ENCODE peak calls at places on chromosomes 4 and X, in eight cellular contexts. H is suprapubic skin; L is CD4-positive, alpha-beta T cell; U is cardiac muscle cell; R is cardiac fibroblast; B is endodermal cell; O is AG04449; P is natural killer cell. Z is an unnamed sample.

GRCh38 chrX:55546956-55547355 is 57.3 kb upstream of the USP51 start:
- DNase-seq in H (no peak), L (no peak), U (peak; percentile 19), R (peak; percentile 11), B (no peak), O (no peak), P (no peak), Z (no peak)

GRCh38 chr4:5738061-5738460 is 27.1 kb downstream of the EVC start:
- DNase-seq in H (no peak), L (no peak), U (no peak), R (no peak), B (no peak), O (no peak), P (no peak), Z (no peak)

GRCh38 chrX:40096395-40097091 is 1.2 kb downstream of the BCOR start:
- DNase-seq in H (no peak), L (peak; percentile 60), U (peak; percentile 57), R (peak; percentile 47), B (peak; percentile 85), O (no peak), P (peak; percentile 58), Z (no peak)

GRCh38 chr4:113838421-113838820 is 76.9 kb upstream of the CAMK2D start:
- DNase-seq in H (no peak), L (no peak), U (no peak), R (no peak), B (no peak), O (no peak), P (no peak), Z (no peak)

GRCh38 chrX:21529771-21530170 is 128.4 kb downstream of the KLHL34 start:
- DNase-seq in H (no peak), L (no peak), U (no peak), R (peak; percentile 49), B (no peak), O (no peak), P (no peak), Z (no peak)

GRCh38 chr4:153483432-153484418 is 17.6 kb downstream of the TMEM131L start:
- DNase-seq in H (no peak), L (no peak), U (peak; percentile 40), R (peak; percentile 33), B (no peak), O (no peak), P (no peak), Z (no peak)

GRCh38 chrX:118523920-118524319 is 28.3 kb downstream of the DOCK11 start:
- DNase-seq in H (no peak), L (peak; percentile 12), U (no peak), R (no peak), B (no peak), O (no peak), P (no peak), Z (no peak)

GRCh38 chr4:159227984-159228383 is 125.1 kb downstream of the RAPGEF2 start:
- DNase-seq in H (peak; percentile 80), L (no peak), U (peak; percentile 90), R (peak; percentile 93), B (peak; percentile 70), O (peak; percentile 42), P (no peak), Z (peak; percentile 32)

GRCh38 chrX:119389854-119390501 is 9.2 kb upstream of the SLC25A43 start:
- DNase-seq in H (no peak), L (no peak), U (no peak), R (no peak), B (peak; percentile 53), O (no peak), P (no peak), Z (no peak)

GRCh38 chr4:157221895-157222763 is 1.6 kb downstream of the GRIA2 start:
- DNase-seq in H (no peak), L (no peak), U (no peak), R (peak; percentile 1), B (peak; percentile 87), O (no peak), P (no peak), Z (no peak)

GRCh38 chrX:28888421-28888820 is 301.2 kb downstream of the IL1RAPL1 start:
- DNase-seq in H (no peak), L (no peak), U (peak; percentile 40), R (peak; percentile 34), B (no peak), O (no peak), P (no peak), Z (no peak)

GRCh38 chr4:83582289-83582756 is 46.4 kb downstream of the GPAT3 start:
- DNase-seq in H (no peak), L (no peak), U (peak; percentile 67), R (peak; percentile 9), B (peak; percentile 50), O (no peak), P (no peak), Z (no peak)

GRCh38 chrX:153557618-153558017 is 40.2 kb downstream of the ATP2B3 start:
- DNase-seq in H (no peak), L (no peak), U (no peak), R (no peak), B (no peak), O (no peak), P (no peak), Z (no peak)

GRCh38 chr4:186693159-186693815 is 30.4 kb downstream of the FAT1 start:
- DNase-seq in H (peak; percentile 88), L (no peak), U (peak; percentile 86), R (peak; percentile 93), B (no peak), O (peak; percentile 38), P (no peak), Z (peak; percentile 76)

GRCh38 chr4:98833384-98833783 is 95.5 kb downstream of the EIF4E start:
- DNase-seq in H (no peak), L (no peak), U (no peak), R (no peak), B (no peak), O (no peak), P (no peak), Z (no peak)

GRCh38 chr4:54941994-54942552 is 183.3 kb downstream of the KDR start:
- DNase-seq in H (no peak), L (peak; percentile 38), U (peak; percentile 43), R (peak; percentile 58), B (no peak), O (no peak), P (peak; percentile 48), Z (no peak)

GRCh38 chr4:22268350-22269025 is 247.4 kb downstream of the ADGRA3 start:
- DNase-seq in H (no peak), L (no peak), U (no peak), R (no peak), B (peak; percentile 68), O (no peak), P (no peak), Z (no peak)

GRCh38 chrX:57817302-57817701 is 93.0 kb downstream of the ZXDA start:
- DNase-seq in H (no peak), L (no peak), U (peak; percentile 2), R (peak; percentile 20), B (no peak), O (no peak), P (no peak), Z (no peak)

GRCh38 chrX:57822398-57822797 is 87.9 kb downstream of the ZXDA start:
- DNase-seq in H (no peak), L (no peak), U (no peak), R (no peak), B (no peak), O (no peak), P (no peak), Z (no peak)

GRCh38 chrX:57821703-57822375 is 88.4 kb downstream of the ZXDA start:
- DNase-seq in H (no peak), L (no peak), U (peak; percentile 71), R (peak; percentile 76), B (peak; percentile 43), O (peak; percentile 0), P (no peak), Z (peak; percentile 8)
- TF ChIP-seq CTCF in H (peak; percentile 33), L (peak; percentile 63), U (peak; percentile 48), R (peak; percentile 38), B (peak; percentile 80), O (peak; percentile 37), P (peak; percentile 45), Z (peak; percentile 51)

DNA sequence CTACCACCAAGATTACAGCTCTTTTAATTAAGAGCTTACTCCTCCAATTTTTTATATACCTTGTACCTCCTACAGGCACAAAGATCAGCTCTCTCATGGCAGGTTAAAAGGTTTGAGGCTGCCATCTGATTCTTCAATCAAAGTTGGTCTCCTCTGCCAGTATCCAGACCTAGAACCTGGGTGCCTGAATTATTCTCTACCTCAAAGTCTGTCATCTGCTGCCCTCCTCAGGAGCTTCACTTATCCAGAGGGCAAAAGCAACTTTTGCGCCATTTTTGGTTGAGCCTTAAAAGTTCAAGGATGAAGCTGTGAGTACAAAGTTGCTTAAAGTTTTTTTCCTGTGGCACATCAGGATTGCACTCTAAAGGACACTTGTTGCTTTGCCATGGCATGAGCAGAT is 343.7 kb upstream of the PPP1R2C start:
- DNase-seq in H (no peak), L (no peak), U (peak; percentile 2), R (no peak), B (peak; percentile 43), O (no peak), P (no peak), Z (no peak)
- TF ChIP-seq CTCF in H (no peak), L (no peak), U (no peak), R (no peak), B (peak; percentile 64), O (no peak), P (no peak), Z (no peak)

GRCh38 chrX:29902004-29902403 is 313.4 kb upstream of the MAGEB2 start:
- DNase-seq in H (no peak), L (no peak), U (no peak), R (no peak), B (no peak), O (no peak), P (no peak), Z (no peak)

GRCh38 chrX:29903365-29903764 is 312.0 kb upstream of the MAGEB2 start:
- DNase-seq in H (no peak), L (no peak), U (peak; percentile 24), R (peak; percentile 14), B (no peak), O (no peak), P (no peak), Z (no peak)
- TF ChIP-seq CTCF in H (no peak), L (no peak), U (peak; percentile 49), R (peak; percentile 29), B (peak; percentile 64), O (no peak), P (no peak), Z (peak; percentile 45)

GRCh38 chr4:106507440-106507839 is 138.9 kb upstream of the GIMD1 start:
- DNase-seq in H (no peak), L (no peak), U (no peak), R (no peak), B (no peak), O (no peak), P (no peak), Z (no peak)

GRCh38 chr4:106497271-106497670 is 128.7 kb upstream of the GIMD1 start:
- DNase-seq in H (no peak), L (no peak), U (no peak), R (peak; percentile 31), B (no peak), O (no peak), P (no peak), Z (peak; percentile 8)

GRCh38 chr4:106502106-106502699 is 133.6 kb upstream of the GIMD1 start:
- DNase-seq in H (no peak), L (no peak), U (peak; percentile 71), R (peak; percentile 78), B (peak; percentile 88), O (no peak), P (no peak), Z (no peak)
- TF ChIP-seq CTCF in H (no peak), L (peak; percentile 52), U (peak; percentile 75), R (peak; percentile 78), B (peak; percentile 92), O (peak; percentile 78), P (peak; percentile 16), Z (peak; percentile 35)

GRCh38 chr4:173360587-173361221 is 10.1 kb upstream of the SAP30 start:
- DNase-seq in H (no peak), L (no peak), U (peak; percentile 39), R (peak; percentile 37), B (no peak), O (no peak), P (no peak), Z (no peak)
- TF ChIP-seq CTCF in H (no peak), L (peak; percentile 30), U (peak; percentile 48), R (peak; percentile 24), B (peak; percentile 67), O (peak; percentile 26), P (peak; percentile 22), Z (peak; percentile 39)